ENCODE peak calls at places on chromosomes 7 and 10, in seven cellular contexts. J is endodermal cell, T is psoas muscle, U is left ventricle myocardium inferior, A is lower lobe of right lung, C is tibial artery, M is body of pancreas. O is an unnamed sample. For H3K36me3 and H3K4me1, the result is how much of the 10 kb centered on the place peaks cover.

GRCh38 chr10:101250136-101250535 is 20.9 kb upstream of the LBX1 start:
- DNase-seq in J (no peak), A (no peak), M (no peak), C (no peak), U (no peak), T (no peak), O (no peak)

GRCh38 chr10:102517553-102517952 is 13.8 kb downstream of the SUFU start:
- DNase-seq in C (no peak), U (no peak), J (no peak), A (no peak), M (no peak), T (no peak), O (no peak)

GRCh38 chr10:96683065-96683464 is 37.2 kb downstream of the PIK3AP1 start:
- DNase-seq in J (no peak), T (no peak), C (no peak), U (no peak), A (no peak), M (no peak), O (no peak)

GRCh38 chr7:107007892-107008287 is 36.6 kb upstream of the PRKAR2B start:
- DNase-seq in U (no peak), C (no peak), J (no peak), A (no peak), T (no peak), M (no peak), O (no peak)

GRCh38 chr10:103246328-103246727 is 641 bp downstream of the RPEL1 start:
- DNase-seq in M (no peak), J (no peak), C (no peak), A (no peak), T (no peak), U (no peak), O (no peak)

GRCh38 chr7:36141850-36142249 is 11.2 kb upstream of the EEPD1 start:
- DNase-seq in A (no peak), U (no peak), T (no peak), J (no peak), M (no peak), C (no peak), O (no peak)

GRCh38 chr10:86077871-86078638 is 288.5 kb downstream of the GRID1 start:
- DNase-seq in C (no peak), M (no peak), J (peak), T (no peak), U (no peak), A (no peak), O (no peak)

GRCh38 chr10:66772511-66772910 is 153.3 kb upstream of the LRRTM3 start:
- DNase-seq in A (no peak), J (no peak), C (no peak), T (no peak), U (no peak), M (no peak), O (no peak)

GRCh38 chr10:100829103-100829870 is 83.5 kb upstream of the SLF2 start:
- DNase-seq in U (no peak), A (no peak), C (no peak), T (no peak), M (no peak), J (peak), O (no peak)

GRCh38 chr10:99732033-99732912 is at the start of the genes COX15 and CUTC:
- DNase-seq in U (peak), A (peak), C (peak), T (peak), J (peak), M (peak), O (peak)

GRCh38 chr10:122029503-122030199 is 40.7 kb downstream of the TACC2 start:
- DNase-seq in J (no peak), M (no peak), C (peak), T (no peak), A (no peak), U (peak), O (no peak)

GRCh38 chr7:135095450-135095849 is 52.4 kb upstream of the TMEM140 start:
- DNase-seq in A (no peak), U (no peak), T (no peak), M (no peak), C (no peak), J (no peak), O (no peak)

GRCh38 chr7:24653316-24654085 is 80.2 kb downstream of the PALS2 start:
- DNase-seq in A (no peak), C (no peak), U (no peak), M (no peak), T (no peak), J (no peak), O (no peak)

GRCh38 chr10:21135396-21135973 is 238.4 kb upstream of the NEBL start:
- DNase-seq in J (no peak), T (no peak), U (no peak), C (no peak), M (no peak), A (no peak), O (no peak)

GRCh38 chr7:155365146-155365874 is 67.6 kb downstream of the INSIG1 start:
- DNase-seq in M (no peak), T (no peak), A (no peak), J (no peak), C (no peak), U (no peak), O (no peak)

GRCh38 chr10:79400567-79401004 is 44.8 kb downstream of the ZCCHC24 start:
- DNase-seq in J (peak), T (peak), A (peak), C (no peak), U (no peak), M (peak), O (peak)

GRCh38 chr7:24025765-24026164 is 258.2 kb upstream of the NPY start:
- DNase-seq in T (no peak), C (no peak), A (no peak), U (no peak), J (no peak), M (no peak), O (no peak)

GRCh38 chr10:75203724-75204123 is 6.9 kb upstream of the VDAC2 start:
- DNase-seq in M (no peak), J (peak), T (no peak), C (no peak), U (no peak), A (no peak), O (no peak)

GRCh38 chr10:133520193-133520738 is 6.9 kb upstream of the CYP2E1 start:
- DNase-seq in C (peak), A (peak), T (peak), U (peak), J (peak), M (peak), O (peak)

GRCh38 chr7:148669907-148670306 is 28.8 kb upstream of the CUL1 start:
- DNase-seq in T (no peak), M (no peak), U (no peak), J (no peak), A (no peak), C (no peak), O (no peak)

GRCh38 chr7:148672041-148672440 is 26.7 kb upstream of the CUL1 start:
- DNase-seq in M (no peak), A (no peak), J (no peak), T (no peak), C (no peak), U (no peak), O (no peak)

GRCh38 chr7:148665211-148665610 is 33.5 kb upstream of the CUL1 start:
- DNase-seq in J (no peak), C (no peak), A (no peak), M (no peak), U (no peak), T (no peak), O (no peak)

GRCh38 chr7:148670807-148671206 is 27.9 kb upstream of the CUL1 start:
- DNase-seq in U (no peak), A (no peak), C (no peak), J (no peak), M (no peak), T (no peak), O (no peak)

DNA sequence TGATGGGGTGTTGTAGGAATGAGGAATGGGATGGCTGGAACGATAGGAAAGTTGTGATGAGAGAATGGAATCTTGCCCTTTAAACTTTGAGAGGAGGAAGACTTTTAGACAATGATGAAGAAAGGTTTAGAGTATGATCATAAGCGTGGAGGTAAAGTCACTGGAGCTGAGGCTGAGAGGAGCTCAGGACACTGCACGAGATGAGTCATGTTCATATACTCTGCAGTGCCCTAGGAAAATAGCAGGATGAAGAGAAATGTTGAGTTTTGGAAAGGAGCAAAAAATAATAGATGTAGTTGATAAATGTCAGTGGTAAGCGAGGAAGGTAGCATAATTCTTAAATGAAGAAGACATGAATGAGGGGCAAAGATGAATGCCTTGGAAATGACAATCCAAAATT is 28.3 kb upstream of the CUL1 start:
- DNase-seq in U (no peak), J (no peak), M (no peak), A (no peak), C (no peak), T (no peak), O (no peak)
- TF ChIP-seq CTCF in U (no peak), J (no peak), M (no peak), A (no peak), C (no peak), T (no peak), O (no peak)

GRCh38 chr7:100353685-100354330 is 4.1 kb upstream of the PILRB start:
- DNase-seq in U (no peak), C (no peak), T (no peak), A (no peak), M (no peak), J (no peak), O (no peak)

GRCh38 chr7:100352984-100353684 is 4.8 kb upstream of the PILRB start:
- DNase-seq in J (no peak), T (no peak), U (no peak), M (no peak), C (no peak), A (no peak), O (no peak)

GRCh38 chr7:100348805-100349204 is 9.1 kb upstream of the PILRB start:
- DNase-seq in C (no peak), T (no peak), M (no peak), A (no peak), U (no peak), J (no peak), O (no peak)

GRCh38 chr7:100349757-100350156 is 8.2 kb upstream of the PILRB start:
- DNase-seq in J (peak), T (no peak), M (no peak), A (no peak), U (no peak), C (no peak), O (no peak)

DNA sequence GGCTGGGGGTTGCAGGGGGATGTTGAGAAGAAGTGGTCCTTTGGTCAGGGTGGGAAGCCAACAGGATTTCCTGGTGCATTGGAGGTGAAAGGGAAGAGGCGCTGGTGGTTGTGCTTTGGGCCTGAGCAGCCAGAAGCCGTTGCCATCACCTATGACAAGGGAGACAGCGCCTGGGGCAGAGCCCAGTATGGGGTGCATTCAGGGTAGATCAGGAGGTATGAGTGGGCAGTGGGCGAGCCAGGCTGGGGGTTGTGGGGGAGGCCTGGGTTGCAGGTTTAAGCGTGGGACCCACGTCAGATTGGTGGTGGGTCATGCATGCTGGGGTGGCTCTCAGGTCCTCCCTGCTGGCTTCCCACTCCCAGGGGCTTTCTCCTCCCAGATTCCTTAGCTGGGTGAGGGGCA is 6.3 kb upstream of the PILRB start:
- DNase-seq in C (no peak), J (peak), U (no peak), A (no peak), M (no peak), T (no peak), O (no peak)
- H3K36me3 ChIP-seq in C (half or more), J (half or more), U (half or more), A (half or more), M (under half), T (under half), O (under half)

GRCh38 chr7:47540387-47541093 is 41.4 kb downstream of the TNS3 start:
- DNase-seq in M (no peak), J (no peak), T (no peak), U (no peak), A (no peak), C (no peak), O (no peak)
- H3K4me1 ChIP-seq in M (under half), J (under half), T (under half), U (under half), A (under half), C (under half), O (under half)

GRCh38 chr10:78150756-78151155 is 117.1 kb downstream of the RPS24 start:
- DNase-seq in A (no peak), U (no peak), C (no peak), T (no peak), J (no peak), M (no peak), O (no peak)

DNA sequence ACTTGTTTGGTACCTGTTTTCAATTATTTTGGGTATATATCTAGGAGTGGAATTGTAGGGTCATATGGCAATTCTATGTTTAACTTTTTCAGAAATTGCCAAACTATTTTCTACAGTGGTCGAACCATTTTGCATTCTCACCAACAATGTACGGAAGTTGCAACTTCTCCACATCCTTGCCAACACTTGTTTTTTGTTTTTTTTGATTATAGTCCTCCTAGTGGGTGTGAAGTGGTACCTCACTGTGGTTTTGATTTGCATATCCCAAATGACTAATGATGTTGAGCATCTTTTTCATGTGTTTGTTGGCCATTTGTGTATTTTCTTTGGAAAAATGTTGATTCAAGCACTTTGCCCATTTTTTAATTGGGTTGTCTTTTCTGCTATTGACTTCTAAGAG is 122.1 kb downstream of the RPS24 start:
- DNase-seq in M (no peak), U (no peak), T (no peak), C (no peak), A (no peak), J (no peak), O (no peak)
- TF ChIP-seq CTCF in M (no peak), U (no peak), T (no peak), C (no peak), A (no peak), J (peak), O (no peak)